ENCODE peak calls at places on chromosomes 1 and 21, in four cellular contexts. W is IMR-90, H is A549, V is GM12878. B is an unnamed sample.

GRCh38 chr1:245704765-245705164 is 550.0 kb downstream of the KIF26B start:
- DNase-seq in W (peak; percentile 58), H (no peak), V (no peak), B (no peak)

GRCh38 chr1:207803678-207804077 is 51.8 kb downstream of the CD46 start:
- DNase-seq in W (no peak), H (no peak), V (no peak), B (no peak)

GRCh38 chr21:41254090-41254700 is 62.4 kb upstream of the FAM3B start:
- DNase-seq in W (peak; percentile 57), H (no peak), V (no peak), B (no peak)

GRCh38 chr1:67570473-67571143 is 114.4 kb upstream of the GADD45A start:
- DNase-seq in W (peak; percentile 97), H (peak; percentile 83), V (no peak), B (peak; percentile 62)

GRCh38 chr1:59570524-59570923 is 244.2 kb upstream of the HOOK1 start:
- DNase-seq in W (peak; percentile 43), H (no peak), V (no peak), B (no peak)

GRCh38 chr1:225919906-225920305 is 4.1 kb downstream of the PYCR2 start:
- DNase-seq in W (peak; percentile 77), H (no peak), V (peak; percentile 17), B (no peak)

GRCh38 chr1:47558601-47559593 is 121.1 kb downstream of the FOXD2 start:
- DNase-seq in W (no peak), H (peak; percentile 24), V (no peak), B (no peak)

GRCh38 chr1:9996624-9997582 is at the start of gene RBP7:
- DNase-seq in W (no peak), H (peak; percentile 4), V (no peak), B (peak; percentile 71)

GRCh38 chr1:2596530-2597333 is 10.2 kb downstream of the PRXL2B start:
- DNase-seq in W (no peak), H (no peak), V (no peak), B (no peak)
- TF ChIP-seq ELK1 in W (no peak), H (no peak), V (no peak), B (no peak)

DNA sequence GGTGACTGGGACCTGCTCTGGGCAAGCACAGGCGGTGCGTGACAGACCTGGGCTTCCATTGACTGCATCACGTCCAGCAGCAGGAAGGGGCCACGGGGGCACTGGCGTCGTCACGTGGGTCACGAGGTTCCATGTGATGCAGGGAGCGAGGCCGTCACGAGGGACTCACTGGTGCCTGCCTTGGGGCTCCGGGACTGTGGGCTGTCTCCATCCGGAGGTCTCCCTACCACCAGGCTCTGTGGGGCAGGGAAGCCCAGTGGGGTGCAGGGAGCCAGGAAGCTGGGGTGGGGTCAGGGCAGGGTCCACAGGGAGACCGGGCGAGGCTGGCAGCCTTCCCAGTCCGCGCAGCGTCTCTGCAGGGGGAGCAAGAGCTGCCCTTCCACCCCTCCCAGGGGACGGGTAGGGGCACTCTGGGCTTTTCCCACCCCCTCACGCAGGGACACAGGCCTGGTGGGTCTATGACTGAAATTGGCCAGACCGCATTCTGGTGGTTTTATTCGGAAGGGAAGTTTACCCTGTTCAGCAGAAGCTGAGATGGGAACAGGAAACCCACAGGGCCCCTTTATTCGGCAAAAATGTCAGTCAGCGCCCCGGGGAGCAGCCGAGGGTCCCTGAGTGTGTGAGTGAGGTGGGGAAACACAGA is 416 bp upstream of the TNFRSF14 start:
- DNase-seq in W (no peak), H (no peak), V (no peak), B (no peak)
- TF ChIP-seq POLR2A in W (no peak), H (no peak), V (peak; percentile 71), B (no peak)

GRCh38 chr1:175708787-175709186 is 34.6 kb downstream of the TNR start:
- DNase-seq in W (no peak), H (peak; percentile 7), V (no peak), B (peak; percentile 23)
- TF ChIP-seq ELK1 in W (no peak), H (no peak), V (no peak), B (no peak)

DNA sequence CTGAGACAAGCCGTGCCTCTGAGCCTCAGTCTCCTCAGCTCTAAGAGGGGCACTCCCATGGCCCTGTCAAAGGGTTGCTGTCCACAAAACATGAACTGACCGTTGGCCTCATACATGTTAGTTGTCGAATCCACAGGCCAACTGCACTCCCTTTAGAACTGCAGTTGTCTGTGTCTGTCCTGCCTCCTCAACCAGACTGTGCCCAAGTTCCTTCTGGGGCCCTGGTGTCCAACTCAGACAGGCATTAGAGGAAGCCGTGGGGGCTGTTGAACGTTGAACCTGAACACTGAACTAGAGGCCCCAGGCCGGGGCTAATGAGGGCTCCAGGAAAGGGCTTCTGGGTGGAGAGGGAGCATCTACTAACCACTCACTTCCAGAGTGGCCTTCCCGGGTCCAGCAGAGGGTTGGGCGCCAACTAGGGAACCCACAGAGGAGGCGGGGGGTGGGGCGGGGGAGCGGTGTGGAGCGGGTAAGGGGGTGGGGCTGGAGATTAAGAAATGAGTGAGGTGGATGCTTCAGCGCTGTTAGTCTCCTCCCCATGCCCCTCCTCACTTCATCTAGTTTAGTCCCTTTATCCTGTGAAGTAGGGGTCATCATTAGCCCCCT is at the start of gene RAB42:
- DNase-seq in W (no peak), H (no peak), V (no peak), B (peak; percentile 44)
- TF ChIP-seq POLR2A in W (no peak), H (no peak), V (no peak), B (no peak)

GRCh38 chr1:15038232-15039016 is 115.1 kb upstream of the TMEM51 start:
- DNase-seq in W (peak; percentile 33), H (peak; percentile 69), V (no peak), B (peak; percentile 67)
- TF ChIP-seq ELK1 in W (no peak), H (no peak), V (no peak), B (no peak)

GRCh38 chr1:201377611-201378092 is at the start of gene TNNT2:
- DNase-seq in W (peak; percentile 28), H (no peak), V (no peak), B (no peak)
- TF ChIP-seq POLR2A in W (no peak), H (no peak), V (no peak), B (no peak)

GRCh38 chr1:66197785-66198184 is 336.2 kb upstream of the SGIP1 start:
- DNase-seq in W (no peak), H (no peak), V (no peak), B (no peak)
- TF ChIP-seq ELK1 in W (no peak), H (no peak), V (no peak), B (no peak)

B was measured in K562.